ENCODE peak calls at places on chromosomes 3 and 15, in seven cellular contexts. One of them, this sample, is unnamed.

GRCh38 chr15:38424101-38424552 is 29.8 kb upstream of the FAM98B start:
- DNase-seq in cardiac muscle cell: no peak
- DNase-seq in keratinocyte: no peak
- DNase-seq in D721Med: no peak
- DNase-seq in breast epithelium: no peak
- DNase-seq in pancreas: no peak
- DNase-seq in thoracic aorta: no peak
- DNase-seq in this sample: no peak

GRCh38 chr15:84798436-84798946 is 18.7 kb upstream of the ALPK3 start:
- DNase-seq in cardiac muscle cell: no peak
- DNase-seq in keratinocyte: no peak
- DNase-seq in D721Med: no peak
- DNase-seq in breast epithelium: no peak
- DNase-seq in pancreas: no peak
- DNase-seq in thoracic aorta: no peak
- DNase-seq in this sample: no peak

GRCh38 chr3:149771652-149772271 is 19.5 kb upstream of the COMMD2 start:
- DNase-seq in cardiac muscle cell: peak
- DNase-seq in keratinocyte: no peak
- DNase-seq in D721Med: no peak
- DNase-seq in breast epithelium: peak
- DNase-seq in pancreas: peak
- DNase-seq in thoracic aorta: peak
- DNase-seq in this sample: peak

GRCh38 chr15:25243800-25244097 is 195.1 kb downstream of the UBE3A start:
- DNase-seq in cardiac muscle cell: no peak
- DNase-seq in keratinocyte: no peak
- DNase-seq in D721Med: no peak
- DNase-seq in breast epithelium: peak
- DNase-seq in pancreas: peak
- DNase-seq in thoracic aorta: no peak
- DNase-seq in this sample: no peak

GRCh38 chr3:13065727-13066126 is 7.5 kb downstream of the IQSEC1 start:
- DNase-seq in cardiac muscle cell: no peak
- DNase-seq in keratinocyte: no peak
- DNase-seq in D721Med: no peak
- DNase-seq in breast epithelium: no peak
- DNase-seq in pancreas: no peak
- DNase-seq in thoracic aorta: no peak
- DNase-seq in this sample: no peak

GRCh38 chr15:47792231-47792630 is 74.9 kb downstream of the SEMA6D start:
- DNase-seq in cardiac muscle cell: no peak
- DNase-seq in keratinocyte: no peak
- DNase-seq in D721Med: no peak
- DNase-seq in breast epithelium: no peak
- DNase-seq in pancreas: no peak
- DNase-seq in thoracic aorta: no peak
- DNase-seq in this sample: no peak

GRCh38 chr15:60590935-60591490 is 112.1 kb upstream of the ICE2 start:
- DNase-seq in cardiac muscle cell: peak
- DNase-seq in keratinocyte: no peak
- DNase-seq in D721Med: peak
- DNase-seq in breast epithelium: peak
- DNase-seq in pancreas: peak
- DNase-seq in thoracic aorta: no peak
- DNase-seq in this sample: peak

GRCh38 chr3:156689589-156689988 is 15.2 kb downstream of the TIPARP start:
- DNase-seq in cardiac muscle cell: no peak
- DNase-seq in keratinocyte: no peak
- DNase-seq in D721Med: no peak
- DNase-seq in breast epithelium: no peak
- DNase-seq in pancreas: no peak
- DNase-seq in thoracic aorta: no peak
- DNase-seq in this sample: no peak

GRCh38 chr3:126351771-126352475 is 5.3 kb downstream of the KLF15 start:
- DNase-seq in cardiac muscle cell: no peak
- DNase-seq in keratinocyte: no peak
- DNase-seq in D721Med: no peak
- DNase-seq in breast epithelium: no peak
- DNase-seq in pancreas: no peak
- DNase-seq in thoracic aorta: no peak
- DNase-seq in this sample: no peak

GRCh38 chr3:160498202-160498601 is 48.6 kb upstream of the TRIM59 start:
- DNase-seq in cardiac muscle cell: no peak
- DNase-seq in keratinocyte: no peak
- DNase-seq in D721Med: no peak
- DNase-seq in breast epithelium: no peak
- DNase-seq in pancreas: no peak
- DNase-seq in thoracic aorta: no peak
- DNase-seq in this sample: no peak

DNA sequence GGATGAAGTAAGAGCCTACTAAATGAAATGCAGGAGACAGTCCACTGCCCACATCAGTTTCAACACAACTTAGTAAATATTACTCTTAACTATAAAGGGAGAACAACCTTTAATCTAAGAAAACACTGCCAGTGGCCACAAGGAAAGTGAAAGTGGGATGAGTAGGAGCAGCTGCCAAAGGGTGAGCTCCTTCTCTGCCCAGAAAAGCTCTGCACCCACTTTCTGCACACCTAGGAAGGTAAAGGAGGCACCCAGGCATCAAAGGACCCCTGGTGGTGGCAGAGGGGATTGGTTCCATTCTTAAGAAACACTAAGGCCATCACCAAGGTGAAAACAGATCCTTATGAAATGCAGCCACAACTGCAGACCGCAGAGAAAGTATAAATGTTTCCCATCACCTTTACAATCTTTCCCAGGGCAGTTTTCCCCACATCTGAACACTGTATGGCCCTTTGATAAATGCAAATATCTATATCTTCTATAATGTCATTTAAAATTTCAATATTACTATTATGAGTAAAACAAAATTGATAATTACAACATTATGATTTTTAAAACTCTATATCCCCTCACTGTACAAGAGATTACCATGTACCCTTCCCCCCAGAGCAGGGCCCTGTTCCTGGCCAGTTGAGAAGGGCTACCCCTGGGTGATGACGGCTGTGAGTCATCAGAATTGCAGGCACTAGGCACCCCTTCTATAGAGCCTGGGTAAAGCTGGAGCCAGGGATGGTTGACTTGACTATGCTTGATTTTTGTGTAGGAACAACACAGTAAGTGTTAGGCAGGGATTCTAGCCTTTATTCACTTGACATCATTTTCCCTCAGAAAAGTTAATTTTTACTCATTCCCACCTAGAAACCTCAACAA is 92.0 kb downstream of the SNRK start:
- DNase-seq in cardiac muscle cell: peak
- DNase-seq in keratinocyte: no peak
- DNase-seq in D721Med: no peak
- DNase-seq in breast epithelium: no peak
- DNase-seq in pancreas: peak
- DNase-seq in thoracic aorta: no peak
- DNase-seq in this sample: no peak
- TF ChIP-seq CTCF in cardiac muscle cell: peak
- TF ChIP-seq CTCF in keratinocyte: peak
- TF ChIP-seq CTCF in D721Med: peak
- TF ChIP-seq CTCF in breast epithelium: peak
- TF ChIP-seq CTCF in pancreas: peak
- TF ChIP-seq CTCF in thoracic aorta: peak
- TF ChIP-seq CTCF in this sample: peak

GRCh38 chr3:138941259-138941885 is 5.6 kb downstream of the FOXL2 start:
- DNase-seq in cardiac muscle cell: peak
- DNase-seq in keratinocyte: no peak
- DNase-seq in D721Med: no peak
- DNase-seq in breast epithelium: no peak
- DNase-seq in pancreas: peak
- DNase-seq in thoracic aorta: no peak
- DNase-seq in this sample: peak

GRCh38 chr3:138938877-138939562 is 7.9 kb downstream of the FOXL2 start:
- DNase-seq in cardiac muscle cell: no peak
- DNase-seq in keratinocyte: no peak
- DNase-seq in D721Med: no peak
- DNase-seq in breast epithelium: no peak
- DNase-seq in pancreas: no peak
- DNase-seq in thoracic aorta: no peak
- DNase-seq in this sample: no peak

GRCh38 chr3:138940446-138940845 is 6.5 kb downstream of the FOXL2 start:
- DNase-seq in cardiac muscle cell: no peak
- DNase-seq in keratinocyte: no peak
- DNase-seq in D721Med: no peak
- DNase-seq in breast epithelium: no peak
- DNase-seq in pancreas: no peak
- DNase-seq in thoracic aorta: no peak
- DNase-seq in this sample: no peak

GRCh38 chr3:138938056-138938876 is 8.7 kb downstream of the FOXL2 start:
- DNase-seq in cardiac muscle cell: no peak
- DNase-seq in keratinocyte: no peak
- DNase-seq in D721Med: no peak
- DNase-seq in breast epithelium: no peak
- DNase-seq in pancreas: no peak
- DNase-seq in thoracic aorta: no peak
- DNase-seq in this sample: peak

GRCh38 chr3:138939563-138940241 is 7.2 kb downstream of the FOXL2 start:
- DNase-seq in cardiac muscle cell: no peak
- DNase-seq in keratinocyte: no peak
- DNase-seq in D721Med: no peak
- DNase-seq in breast epithelium: no peak
- DNase-seq in pancreas: no peak
- DNase-seq in thoracic aorta: no peak
- DNase-seq in this sample: peak
- TF ChIP-seq CTCF in cardiac muscle cell: no peak
- TF ChIP-seq CTCF in keratinocyte: no peak
- TF ChIP-seq CTCF in D721Med: no peak
- TF ChIP-seq CTCF in breast epithelium: no peak
- TF ChIP-seq CTCF in pancreas: no peak
- TF ChIP-seq CTCF in thoracic aorta: no peak
- TF ChIP-seq CTCF in this sample: no peak

GRCh38 chr15:56886878-56887781 is 31.3 kb upstream of the TCF12 start:
- DNase-seq in cardiac muscle cell: peak
- DNase-seq in keratinocyte: no peak
- DNase-seq in D721Med: peak
- DNase-seq in breast epithelium: peak
- DNase-seq in pancreas: peak
- DNase-seq in thoracic aorta: peak
- DNase-seq in this sample: peak
- TF ChIP-seq CTCF in cardiac muscle cell: no peak
- TF ChIP-seq CTCF in keratinocyte: no peak
- TF ChIP-seq CTCF in D721Med: peak
- TF ChIP-seq CTCF in breast epithelium: peak
- TF ChIP-seq CTCF in pancreas: no peak
- TF ChIP-seq CTCF in thoracic aorta: no peak
- TF ChIP-seq CTCF in this sample: no peak

DNA sequence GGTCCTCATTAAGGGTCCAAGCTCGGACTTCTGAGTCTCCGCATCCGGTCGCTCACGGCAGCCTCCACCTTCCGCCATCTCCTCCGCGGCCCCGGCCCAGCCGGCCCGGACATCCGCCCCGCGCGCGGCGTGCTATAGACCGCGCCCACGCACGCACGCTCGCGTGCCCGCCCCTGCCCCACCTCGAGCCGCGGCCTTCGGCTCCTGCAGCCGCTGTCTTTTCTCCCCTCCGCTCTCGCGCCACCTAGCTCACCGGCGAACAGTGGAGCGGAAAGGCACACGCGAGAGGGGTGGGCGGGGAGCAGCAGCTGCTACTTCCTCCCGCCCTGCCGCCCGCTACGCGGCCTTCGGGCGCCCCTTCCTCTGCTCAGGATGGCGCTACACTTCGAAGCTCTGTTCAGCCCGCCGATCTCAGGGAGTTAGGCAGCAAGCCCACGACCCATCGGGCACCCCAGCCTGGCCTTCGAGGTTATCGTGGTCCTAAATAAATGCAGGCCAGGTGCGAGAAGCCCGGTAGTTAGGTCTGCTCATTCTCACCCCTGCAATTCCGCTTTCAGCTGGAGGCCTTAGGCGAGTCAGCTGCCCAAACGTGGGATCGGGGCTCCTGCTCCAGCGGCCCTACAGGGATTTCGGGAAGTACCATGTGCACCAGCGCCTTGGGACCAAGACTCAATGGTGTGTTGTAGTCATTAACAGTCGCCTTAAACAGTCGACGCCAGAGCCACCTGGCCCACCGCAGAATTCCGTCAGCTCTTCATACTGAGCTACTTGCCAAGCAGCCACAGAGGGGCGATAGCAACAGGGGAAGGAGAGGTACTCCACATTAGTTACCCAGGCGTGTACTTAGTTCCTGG is at the start of gene USP4:
- DNase-seq in cardiac muscle cell: peak
- DNase-seq in keratinocyte: no peak
- DNase-seq in D721Med: peak
- DNase-seq in breast epithelium: peak
- DNase-seq in pancreas: peak
- DNase-seq in thoracic aorta: peak
- DNase-seq in this sample: peak
- TF ChIP-seq CTCF in cardiac muscle cell: peak
- TF ChIP-seq CTCF in keratinocyte: peak
- TF ChIP-seq CTCF in D721Med: peak
- TF ChIP-seq CTCF in breast epithelium: no peak
- TF ChIP-seq CTCF in pancreas: peak
- TF ChIP-seq CTCF in thoracic aorta: no peak
- TF ChIP-seq CTCF in this sample: no peak